ENCODE peak calls at places on chromosome 19, in nine cellular contexts. S is nephron progenitor cell, J is Calu3, X is fibroblast of villous mesenchyme, A is choroid plexus epithelial cell, R is fibroblast of lung, G is D721Med, E is right lobe of liver, W is type B pancreatic cell. N is an unnamed sample.

GRCh38 chr19:46704379-46705076 is 12.4 kb downstream of the PRKD2 start:
- DNase-seq in S (peak), J (peak), X (peak), A (peak), R (peak), G (peak), E (peak), W (no peak), N (peak)

GRCh38 chr19:6034512-6034911 is 56.6 kb upstream of the RANBP3 start:
- DNase-seq in S (no peak), J (no peak), X (no peak), A (no peak), R (no peak), G (no peak), E (no peak), W (peak), N (no peak)

GRCh38 chr19:3275068-3275582 is 50.7 kb downstream of the CELF5 start:
- DNase-seq in S (peak), J (peak), X (peak), A (peak), R (no peak), G (no peak), E (no peak), W (no peak), N (no peak)

GRCh38 chr19:16367269-16367683 is 42.6 kb downstream of the KLF2 start:
- DNase-seq in S (no peak), J (no peak), X (no peak), A (no peak), R (no peak), G (no peak), E (no peak), W (no peak), N (no peak)

GRCh38 chr19:46603195-46603637 is 2.1 kb downstream of the CALM3 start:
- DNase-seq in S (no peak), J (peak), X (peak), A (no peak), R (no peak), G (no peak), E (peak), W (peak), N (no peak)

GRCh38 chr19:57239982-57240310 is 486 bp upstream of the ZNF805 start:
- DNase-seq in S (no peak), J (no peak), X (no peak), A (peak), R (peak), G (no peak), E (no peak), W (no peak), N (no peak)

GRCh38 chr19:3725640-3726310 is 17.6 kb downstream of the TJP3 start:
- DNase-seq in S (peak), J (peak), X (no peak), A (peak), R (no peak), G (no peak), E (no peak), W (no peak), N (no peak)

GRCh38 chr19:45016388-45017314 is 15.4 kb downstream of the RELB start:
- DNase-seq in S (peak), J (peak), X (peak), A (peak), R (peak), G (peak), E (peak), W (no peak), N (peak)

GRCh38 chr19:45403272-45403671 is 1.6 kb downstream of the PPP1R13L start:
- DNase-seq in S (no peak), J (no peak), X (no peak), A (no peak), R (no peak), G (no peak), E (no peak), W (no peak), N (no peak)

GRCh38 chr19:9848060-9848459 is 12.9 kb downstream of the PIN1 start:
- DNase-seq in S (peak), J (peak), X (no peak), A (no peak), R (no peak), G (peak), E (no peak), W (no peak), N (no peak)

GRCh38 chr19:18143902-18144301 is 9.1 kb upstream of the PIK3R2 start:
- DNase-seq in S (no peak), J (no peak), X (no peak), A (no peak), R (no peak), G (no peak), E (no peak), W (no peak), N (no peak)

GRCh38 chr19:32067686-32068085 is 277.7 kb upstream of the ZNF507 start:
- DNase-seq in S (peak), J (no peak), X (no peak), A (no peak), R (no peak), G (no peak), E (no peak), W (no peak), N (no peak)

GRCh38 chr19:56538761-56539263 is at the start of gene ZFP28:
- DNase-seq in S (peak), J (no peak), X (no peak), A (no peak), R (no peak), G (no peak), E (peak), W (peak), N (no peak)

GRCh38 chr19:33481863-33482262 is 39.7 kb downstream of the PEPD start:
- DNase-seq in S (no peak), J (no peak), X (no peak), A (no peak), R (no peak), G (no peak), E (no peak), W (no peak), N (no peak)

GRCh38 chr19:56476671-56477428 is at the start of gene ZNF667:
- DNase-seq in S (no peak), J (no peak), X (peak), A (peak), R (peak), G (no peak), E (no peak), W (no peak), N (peak)

GRCh38 chr19:15464394-15465385 is at the start of gene RASAL3:
- DNase-seq in S (no peak), J (no peak), X (no peak), A (no peak), R (no peak), G (no peak), E (peak), W (no peak), N (peak)

GRCh38 chr19:46499692-46500091 is 4.0 kb upstream of the PNMA8B start:
- DNase-seq in S (no peak), J (peak), X (no peak), A (no peak), R (no peak), G (no peak), E (no peak), W (no peak), N (no peak)

GRCh38 chr19:18879579-18880373 is 16.2 kb downstream of the CERS1 start:
- DNase-seq in S (peak), J (peak), X (no peak), A (peak), R (no peak), G (no peak), E (no peak), W (no peak), N (peak)

GRCh38 chr19:46475976-46476375 is 4.6 kb upstream of the PNMA8A start:
- DNase-seq in S (no peak), J (no peak), X (no peak), A (no peak), R (no peak), G (no peak), E (no peak), W (no peak), N (no peak)

GRCh38 chr19:39084732-39085080 is 538 bp downstream of the ACP7 start:
- DNase-seq in S (no peak), J (no peak), X (no peak), A (no peak), R (no peak), G (no peak), E (no peak), W (no peak), N (no peak)

GRCh38 chr19:3982701-3983541 is 2.3 kb downstream of the EEF2 start:
- DNase-seq in S (no peak), J (no peak), X (peak), A (peak), R (peak), G (peak), E (peak), W (no peak), N (no peak)

GRCh38 chr19:38268539-38268938 is 4.2 kb downstream of the SPINT2 start:
- DNase-seq in S (no peak), J (no peak), X (no peak), A (no peak), R (no peak), G (no peak), E (no peak), W (no peak), N (no peak)

GRCh38 chr19:8699908-8700307 is 1.3 kb upstream of the ACTL9 start:
- DNase-seq in S (no peak), J (no peak), X (no peak), A (no peak), R (no peak), G (no peak), E (no peak), W (peak), N (no peak)
- TF ChIP-seq CTCF in S (no peak), J (no peak), X (no peak), A (no peak), R (no peak), G (no peak), E (no peak), W (no peak), N (no peak)

DNA sequence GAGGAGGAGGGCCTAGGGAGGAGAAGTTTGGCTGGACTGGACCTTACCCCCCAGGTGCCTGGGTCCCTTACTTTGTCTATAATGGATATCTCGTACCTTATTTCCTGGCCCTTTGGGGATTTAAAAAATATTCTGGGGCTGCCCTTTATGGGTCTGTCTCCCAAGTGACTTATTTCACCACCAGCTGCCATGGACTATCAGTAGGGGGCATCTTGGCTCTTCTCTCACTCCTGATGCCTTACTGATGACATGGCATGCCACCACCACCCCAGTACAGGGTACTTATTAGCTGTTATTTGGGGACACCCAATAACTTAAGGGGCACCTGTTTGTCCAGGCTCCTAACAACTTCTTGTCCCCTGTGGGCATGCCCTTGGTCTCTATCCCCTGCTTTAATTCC is 38.0 kb downstream of the NFIX start:
- DNase-seq in S (no peak), J (no peak), X (no peak), A (no peak), R (no peak), G (no peak), E (no peak), W (no peak), N (no peak)
- TF ChIP-seq CTCF in S (no peak), J (no peak), X (peak), A (peak), R (peak), G (peak), E (no peak), W (no peak), N (no peak)

DNA sequence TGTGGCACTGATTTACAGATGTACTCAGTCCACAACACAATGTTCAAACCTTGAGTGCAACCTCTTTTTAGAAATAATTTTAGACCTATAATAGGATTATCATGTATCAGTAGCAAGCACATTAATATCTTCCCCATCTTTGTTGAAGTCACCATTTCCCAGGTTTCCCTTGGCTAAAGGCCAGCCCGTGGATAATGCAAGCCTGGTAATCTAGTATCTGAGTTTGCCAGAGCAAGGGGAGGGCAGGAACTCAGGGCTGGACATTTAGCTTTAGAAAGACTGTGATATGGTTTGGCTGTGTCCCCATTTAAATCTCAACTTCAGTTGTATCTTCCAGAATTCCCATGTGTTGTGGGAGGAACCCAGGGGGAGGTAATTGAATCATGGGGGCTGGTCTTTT is 37.9 kb downstream of the SLC6A16 start:
- DNase-seq in S (no peak), J (no peak), X (no peak), A (no peak), R (no peak), G (no peak), E (no peak), W (no peak), N (no peak)
- TF ChIP-seq CTCF in S (no peak), J (no peak), X (no peak), A (no peak), R (no peak), G (no peak), E (no peak), W (no peak), N (no peak)

DNA sequence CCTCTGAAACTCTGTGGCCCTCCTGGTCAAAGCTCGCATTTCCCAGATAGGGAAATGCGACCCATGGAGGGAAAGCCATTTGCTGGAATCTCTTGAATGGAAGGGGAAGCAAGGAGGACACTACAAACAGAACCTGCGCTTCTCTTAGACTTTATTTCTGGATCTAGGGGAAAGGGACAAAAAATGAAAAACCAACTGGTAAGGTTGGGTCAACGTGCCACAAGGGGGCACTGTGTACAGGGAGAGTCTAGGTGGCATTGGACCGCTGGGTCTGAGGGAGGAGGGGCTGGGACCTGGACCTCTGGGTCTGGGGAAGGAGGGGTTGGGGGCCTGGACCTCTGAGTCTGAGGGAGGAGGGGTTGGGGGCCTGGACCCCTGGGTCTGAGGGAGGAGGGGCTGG is 5.0 kb downstream of the KLK4 start:
- DNase-seq in S (peak), J (peak), X (no peak), A (peak), R (peak), G (no peak), E (no peak), W (no peak), N (peak)
- TF ChIP-seq CTCF in S (peak), J (peak), X (peak), A (peak), R (no peak), G (peak), E (peak), W (peak), N (peak)

GRCh38 chr19:54189020-54189667 is at the start of gene MBOAT7:
- DNase-seq in S (peak), J (peak), X (no peak), A (no peak), R (no peak), G (peak), E (no peak), W (no peak), N (no peak)
- TF ChIP-seq CTCF in S (no peak), J (peak), X (no peak), A (no peak), R (no peak), G (peak), E (peak), W (peak), N (no peak)

DNA sequence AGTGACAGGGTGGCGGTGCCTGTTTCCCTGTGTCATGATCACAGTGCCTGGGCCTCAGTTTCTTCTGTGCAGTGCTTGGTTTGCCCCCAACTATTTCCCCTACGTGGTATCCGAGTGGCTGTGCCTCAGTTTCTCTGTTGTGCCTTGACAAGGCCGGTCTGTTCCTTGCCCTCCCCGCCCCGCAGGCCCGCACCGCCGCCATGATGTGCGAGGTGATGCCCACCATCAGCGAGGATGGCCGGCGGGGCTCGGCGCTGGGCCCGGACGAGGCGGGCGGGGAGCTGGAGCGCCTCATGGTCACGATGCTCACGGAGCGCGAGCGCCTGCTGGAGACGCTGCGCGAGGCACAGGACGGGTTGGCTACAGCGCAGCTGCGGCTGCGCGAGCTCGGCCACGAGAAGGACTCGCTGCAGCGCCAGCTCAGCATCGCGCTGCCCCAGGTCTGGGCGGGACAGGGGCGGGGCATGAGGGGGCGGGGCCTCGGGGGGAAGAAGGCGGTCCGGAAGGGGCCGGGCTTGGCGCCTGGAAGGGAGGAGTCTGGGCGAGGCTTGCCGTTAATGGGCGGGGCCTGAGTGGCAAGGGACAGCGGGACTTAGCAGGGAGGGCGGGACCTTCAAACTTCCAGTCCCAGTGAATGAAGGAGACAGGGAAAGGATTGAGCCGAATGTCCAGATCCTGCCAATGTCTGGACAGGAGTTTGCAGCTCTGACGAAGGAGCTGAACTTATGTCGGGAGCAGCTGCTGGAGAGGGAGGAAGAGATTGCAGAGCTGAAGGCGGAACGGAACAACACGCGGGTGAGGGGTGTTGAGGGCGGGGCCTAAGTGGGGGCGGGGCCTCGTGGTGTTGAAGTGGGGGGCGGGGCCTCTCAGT is 8.6 kb downstream of the PPFIA3 start:
- DNase-seq in S (peak), J (peak), X (peak), A (peak), R (peak), G (peak), E (peak), W (peak), N (peak)
- TF ChIP-seq CTCF in S (no peak), J (peak), X (peak), A (no peak), R (peak), G (no peak), E (no peak), W (peak), N (peak)

GRCh38 chr19:13082192-13083007 is 20.3 kb downstream of the LYL1 start:
- DNase-seq in S (peak), J (peak), X (peak), A (peak), R (peak), G (peak), E (peak), W (no peak), N (peak)
- TF ChIP-seq CTCF in S (peak), J (no peak), X (peak), A (peak), R (peak), G (peak), E (no peak), W (peak), N (peak)

GRCh38 chr19:29478578-29479565 is 46.9 kb upstream of the VSTM2B start:
- DNase-seq in S (peak), J (peak), X (no peak), A (no peak), R (no peak), G (no peak), E (no peak), W (peak), N (no peak)
- TF ChIP-seq CTCF in S (peak), J (no peak), X (no peak), A (no peak), R (no peak), G (peak), E (peak), W (peak), N (no peak)

GRCh38 chr19:42326969-42327368 is 1.5 kb downstream of the MEGF8 start:
- DNase-seq in S (no peak), J (no peak), X (no peak), A (no peak), R (no peak), G (no peak), E (no peak), W (no peak), N (no peak)

GRCh38 chr19:42324655-42325307 is 654 bp upstream of the MEGF8 start:
- DNase-seq in S (peak), J (no peak), X (no peak), A (no peak), R (no peak), G (no peak), E (peak), W (no peak), N (no peak)

GRCh38 chr19:42323852-42324654 is 1.4 kb upstream of the MEGF8 start:
- DNase-seq in S (peak), J (peak), X (no peak), A (no peak), R (no peak), G (no peak), E (peak), W (no peak), N (no peak)

GRCh38 chr19:42325896-42326771 is 699 bp downstream of the MEGF8 start:
- DNase-seq in S (peak), J (peak), X (no peak), A (no peak), R (no peak), G (no peak), E (peak), W (no peak), N (no peak)

GRCh38 chr19:42325308-42325895 is at the start of gene MEGF8:
- DNase-seq in S (peak), J (peak), X (peak), A (peak), R (peak), G (peak), E (peak), W (peak), N (peak)
- TF ChIP-seq CTCF in S (no peak), J (no peak), X (peak), A (peak), R (no peak), G (peak), E (no peak), W (no peak), N (peak)

GRCh38 chr19:1261512-1261862 is 7.6 kb upstream of the CIRBP start:
- DNase-seq in S (peak), J (no peak), X (no peak), A (no peak), R (no peak), G (no peak), E (no peak), W (no peak), N (no peak)
- TF ChIP-seq CTCF in S (no peak), J (no peak), X (peak), A (peak), R (no peak), G (no peak), E (no peak), W (peak), N (peak)